ENCODE peak calls at places on chromosomes 5 and 9, in six cellular contexts. Q is mammary epithelial cell, L is Right ventricle myocardium superior, I is sciatic nerve, C is SW480, D is frontal cortex. Z is an unnamed sample.

GRCh38 chr5:151016700-151017099 is 3.7 kb upstream of the GPX3 start:
- DNase-seq in Q (no peak), L (peak; percentile 76), I (no peak), C (no peak), D (no peak), Z (no peak)

GRCh38 chr9:110078626-110079025 is 129.3 kb downstream of the C9orf152 start:
- DNase-seq in Q (no peak), L (no peak), I (no peak), C (no peak), D (no peak), Z (no peak)

GRCh38 chr5:57033103-57033502 is 81.2 kb upstream of the MIER3 start:
- DNase-seq in Q (peak; percentile 64), L (no peak), I (no peak), C (peak; percentile 67), D (no peak), Z (no peak)

GRCh38 chr5:14663734-14664269 is 716 bp upstream of the OTULIN start:
- DNase-seq in Q (no peak), L (no peak), I (no peak), C (peak; percentile 39), D (no peak), Z (no peak)

GRCh38 chr9:2570615-2571479 is 50.7 kb upstream of the VLDLR start:
- DNase-seq in Q (peak; percentile 65), L (peak; percentile 94), I (peak; percentile 68), C (peak; percentile 90), D (peak; percentile 5), Z (peak; percentile 90)

GRCh38 chr5:14728109-14728938 is 63.8 kb downstream of the OTULIN start:
- DNase-seq in Q (no peak), L (no peak), I (no peak), C (peak; percentile 75), D (peak; percentile 45), Z (no peak)

GRCh38 chr5:50749181-50749580 is 82.7 kb downstream of the PARP8 start:
- DNase-seq in Q (no peak), L (no peak), I (no peak), C (no peak), D (no peak), Z (no peak)

GRCh38 chr5:95801961-95802360 is 20.6 kb downstream of the GLRX start:
- DNase-seq in Q (no peak), L (no peak), I (no peak), C (no peak), D (no peak), Z (no peak)

GRCh38 chr9:29514336-29514735 is 1941.1 kb upstream of the C9orf72 start:
- DNase-seq in Q (peak; percentile 2), L (no peak), I (no peak), C (no peak), D (no peak), Z (no peak)

GRCh38 chr9:135965124-135965756 is 4.1 kb upstream of the UBAC1 start:
- DNase-seq in Q (no peak), L (no peak), I (no peak), C (no peak), D (no peak), Z (no peak)

GRCh38 chr5:168879929-168880328 is 300.8 kb upstream of the PANK3 start:
- DNase-seq in Q (no peak), L (no peak), I (no peak), C (no peak), D (no peak), Z (no peak)

GRCh38 chr9:105722099-105722498 is 27.8 kb downstream of the TMEM38B start:
- DNase-seq in Q (no peak), L (no peak), I (no peak), C (no peak), D (no peak), Z (no peak)

GRCh38 chr9:76576344-76576743 is 117.4 kb downstream of the GCNT1 start:
- DNase-seq in Q (peak; percentile 66), L (no peak), I (no peak), C (no peak), D (no peak), Z (peak; percentile 66)

GRCh38 chr9:125631391-125632085 is 75.5 kb downstream of the MAPKAP1 start:
- DNase-seq in Q (peak; percentile 42), L (no peak), I (no peak), C (peak; percentile 43), D (peak; percentile 25), Z (no peak)

GRCh38 chr9:27529316-27530278 is at the start of gene MOB3B:
- DNase-seq in Q (peak; percentile 71), L (peak; percentile 92), I (peak; percentile 92), C (peak; percentile 47), D (peak; percentile 78), Z (peak; percentile 95)

Z was measured in aorta.